ENCODE peak calls at places on chromosome 6, in eight cellular contexts. P is GM23248, E is adipocyte, S is K562, J is DND-41, A is keratinocyte, M is MM.1S, B is IMR-90. V is an unnamed sample.

GRCh38 chr6:159103396-159104162 is 58.8 kb upstream of the TAGAP start:
- DNase-seq in B (no peak), A (no peak), P (no peak), E (no peak), J (no peak), S (no peak), M (no peak), V (peak; percentile 14)

GRCh38 chr6:149454405-149454848 is 30.4 kb downstream of the ZC3H12D start:
- DNase-seq in A (no peak), P (peak; percentile 95), E (peak; percentile 90), M (no peak), B (peak; percentile 84), J (no peak), S (no peak), V (peak; percentile 89)

GRCh38 chr6:168117942-168118341 is 38.9 kb upstream of the FRMD1 start:
- DNase-seq in J (no peak), S (no peak), P (no peak), B (no peak), M (no peak), A (no peak), E (no peak), V (no peak)

GRCh38 chr6:137341721-137342195 is 122.6 kb upstream of the IFNGR1 start:
- DNase-seq in E (peak; percentile 46), J (peak; percentile 43), M (peak; percentile 73), B (no peak), A (no peak), S (no peak), P (peak; percentile 65), V (peak; percentile 38)

GRCh38 chr6:21132856-21133610 is 460.5 kb upstream of the SOX4 start:
- DNase-seq in A (no peak), S (no peak), P (no peak), B (no peak), E (no peak), J (no peak), M (no peak), V (no peak)

GRCh38 chr6:1757133-1757532 is 147.4 kb downstream of the FOXC1 start:
- DNase-seq in P (no peak), S (no peak), A (no peak), M (no peak), B (no peak), J (no peak), E (no peak), V (no peak)

GRCh38 chr6:141445928-141446628 is 686.6 kb upstream of the GJE1 start:
- DNase-seq in A (no peak), S (no peak), E (no peak), J (no peak), M (no peak), B (no peak), P (no peak), V (no peak)

GRCh38 chr6:17156112-17156921 is 54.5 kb downstream of the STMND1 start:
- DNase-seq in E (peak; percentile 92), A (peak; percentile 44), S (peak; percentile 81), M (peak; percentile 57), B (peak; percentile 89), J (peak; percentile 47), P (peak; percentile 78), V (peak; percentile 84)

GRCh38 chr6:44826277-44826676 is 438.8 kb downstream of the CDC5L start:
- DNase-seq in M (no peak), E (no peak), S (no peak), A (no peak), P (no peak), J (no peak), B (no peak), V (no peak)

GRCh38 chr6:69835414-69836179 is 30.8 kb upstream of the COL19A1 start:
- DNase-seq in M (peak; percentile 53), S (peak; percentile 50), A (no peak), J (peak; percentile 4), P (peak; percentile 72), B (peak; percentile 76), E (peak; percentile 90), V (no peak)

GRCh38 chr6:159829515-159829914 is 29.4 kb downstream of the PNLDC1 start:
- DNase-seq in J (no peak), B (peak; percentile 21), S (no peak), M (peak; percentile 39), A (no peak), P (no peak), E (no peak), V (no peak)

GRCh38 chr6:84282566-84282965 is 55.1 kb upstream of the CEP162 start:
- DNase-seq in M (no peak), P (peak; percentile 75), A (no peak), S (no peak), E (no peak), B (peak; percentile 1), J (no peak), V (no peak)

GRCh38 chr6:119541132-119541905 is 191.8 kb upstream of the MAN1A1 start:
- DNase-seq in P (peak; percentile 98), A (peak; percentile 82), J (no peak), E (peak; percentile 98), S (no peak), M (no peak), B (peak; percentile 100), V (no peak)

GRCh38 chr6:49516147-49516505 is 16.4 kb downstream of the GLYATL3 start:
- DNase-seq in S (no peak), A (no peak), P (no peak), J (no peak), B (no peak), E (no peak), M (no peak), V (no peak)

GRCh38 chr6:119874381-119874780 is 524.8 kb upstream of the MAN1A1 start:
- DNase-seq in S (no peak), A (no peak), J (no peak), E (no peak), M (no peak), B (no peak), P (no peak), V (no peak)

GRCh38 chr6:168200571-168201134 is 118.9 kb downstream of the DACT2 start:
- DNase-seq in J (no peak), E (no peak), P (no peak), B (no peak), M (no peak), S (no peak), A (no peak), V (no peak)

GRCh38 chr6:127117979-127118504 is 429 bp upstream of the RSPO3 start:
- DNase-seq in B (no peak), A (no peak), P (peak; percentile 51), S (no peak), M (no peak), E (peak; percentile 58), J (no peak), V (no peak)

GRCh38 chr6:392441-393390 is 1.2 kb downstream of the IRF4 start:
- DNase-seq in A (no peak), J (no peak), E (peak; percentile 2), P (peak; percentile 24), B (no peak), M (no peak), S (no peak), V (no peak)

GRCh38 chr6:167532410-167533294 is 207.8 kb downstream of the TTLL2 start:
- DNase-seq in E (no peak), M (peak; percentile 11), A (no peak), S (no peak), P (no peak), B (no peak), J (no peak), V (no peak)

GRCh38 chr6:170177383-170178265 is 113.3 kb downstream of the DLL1 start:
- DNase-seq in B (no peak), J (no peak), M (no peak), P (no peak), A (no peak), E (no peak), S (no peak), V (peak; percentile 18)

GRCh38 chr6:80356000-80356399 is 249.5 kb downstream of the BCKDHB start:
- DNase-seq in E (no peak), J (no peak), B (no peak), A (no peak), M (no peak), S (no peak), P (no peak), V (no peak)

GRCh38 chr6:36504982-36505381 is 42.3 kb downstream of the STK38 start:
- DNase-seq in J (no peak), P (peak; percentile 75), A (no peak), M (no peak), S (no peak), B (peak; percentile 29), E (peak; percentile 68), V (no peak)
- H3K36me3 ChIP-seq in J (peaks cover 51% of the 10 kb centered on the region), P (peaks cover 25% of the 10 kb centered on the region), A (peaks cover 10% of the 10 kb centered on the region), M (no peaks in the 10 kb centered on the region), S (peaks cover 39% of the 10 kb centered on the region), B (peaks cover 13% of the 10 kb centered on the region), E (peaks cover 70% of the 10 kb centered on the region), V (no peaks in the 10 kb centered on the region)

GRCh38 chr6:155158044-155158843 is 105.6 kb upstream of the CLDN20 start:
- DNase-seq in M (no peak), B (peak; percentile 13), P (peak; percentile 75), S (no peak), J (no peak), A (no peak), E (peak; percentile 56), V (no peak)
- H3K9ac ChIP-seq in M (no peak overlapping the region), B (no peak overlapping the region), P (peak overlapping the region; percentile 20), S (no peak overlapping the region), J (no peak overlapping the region), A (no peak overlapping the region), E (peak overlapping the region; percentile 7), V (no peak overlapping the region)

DNA sequence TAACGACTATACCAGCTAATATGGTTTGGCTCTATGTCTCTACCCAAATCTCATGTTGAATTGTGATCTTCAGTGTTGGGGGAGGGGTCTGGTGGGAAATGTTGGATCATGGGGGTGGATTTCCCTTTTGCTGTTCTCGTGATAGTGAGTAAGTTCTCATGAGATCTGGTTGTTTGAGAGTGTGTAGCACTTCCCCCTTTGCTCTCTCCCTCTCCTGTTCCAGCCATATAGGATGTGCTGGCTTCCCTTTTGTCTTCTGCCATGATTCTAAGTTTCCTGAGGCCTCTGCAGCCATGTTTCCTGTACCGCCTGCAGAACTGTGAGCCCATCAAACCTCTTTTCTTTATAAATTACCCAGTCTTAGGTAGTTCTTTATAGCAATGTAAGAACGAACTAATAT is 61.8 kb upstream of the NEDD9 start:
- DNase-seq in E (no peak), B (no peak), S (no peak), M (no peak), A (no peak), P (no peak), J (no peak), V (no peak)
- H3K36me3 ChIP-seq in E (no peaks in the 10 kb centered on the region), B (no peaks in the 10 kb centered on the region), S (no peaks in the 10 kb centered on the region), M (no peaks in the 10 kb centered on the region), A (no peaks in the 10 kb centered on the region), P (no peaks in the 10 kb centered on the region), J (peaks cover 13% of the 10 kb centered on the region), V (no peaks in the 10 kb centered on the region)

DNA sequence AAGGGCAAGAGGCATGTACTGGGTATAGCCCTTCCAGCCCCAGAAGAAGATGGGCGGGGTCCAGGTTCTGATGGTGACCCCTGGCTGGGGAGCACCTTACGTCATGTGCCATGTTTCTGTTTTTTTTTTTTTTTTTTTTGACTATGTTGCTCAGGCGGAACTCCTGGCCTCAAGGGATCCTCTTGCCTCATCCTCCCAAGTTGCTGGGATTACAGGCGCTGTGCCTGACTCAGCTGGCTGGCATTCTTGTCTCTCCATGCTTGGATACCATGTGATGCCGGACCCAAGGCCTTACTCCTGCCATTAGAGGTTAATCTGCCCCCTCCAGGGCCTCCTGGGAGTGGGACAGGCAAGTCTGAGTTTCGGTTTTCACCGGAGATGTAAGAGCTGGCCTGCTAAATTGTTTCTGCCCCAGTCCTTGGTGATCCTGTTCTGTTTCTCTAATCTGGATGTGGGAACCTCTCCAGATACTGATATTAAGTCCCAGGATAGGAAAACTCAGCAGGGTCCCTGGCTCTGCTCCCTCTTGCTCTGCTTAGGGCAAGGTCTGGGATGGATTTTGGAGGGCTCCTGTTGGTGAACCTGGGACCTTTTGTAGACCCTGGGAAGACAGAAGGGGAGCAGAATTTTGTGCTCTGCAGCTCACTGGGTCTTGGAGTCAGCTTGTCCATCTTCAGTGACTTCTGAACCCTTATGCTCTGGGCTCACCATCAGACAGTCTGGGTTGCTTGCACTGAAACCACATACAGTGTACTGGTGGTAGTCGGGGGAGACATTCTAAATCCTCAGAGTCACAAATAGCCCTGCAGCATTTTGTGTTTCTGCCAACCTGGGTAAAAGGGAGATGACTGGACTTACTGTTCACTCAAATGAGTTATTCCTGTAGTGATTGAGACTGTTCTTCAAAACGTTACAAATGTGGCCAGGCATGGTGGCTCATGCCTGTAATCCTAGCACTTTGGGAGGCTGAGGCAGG is 45.1 kb downstream of the PTK7 start:
- DNase-seq in E (peak; percentile 99), S (no peak), P (peak; percentile 99), J (no peak), M (no peak), A (peak; percentile 84), B (peak; percentile 98), V (no peak)
- H3K9ac ChIP-seq in E (peak overlapping the region; percentile 78), S (peak overlapping the region; percentile 39), P (peak overlapping the region; percentile 85), J (no peak overlapping the region), M (no peak overlapping the region), A (peak overlapping the region; percentile 78), B (peak overlapping the region; percentile 49), V (no peak overlapping the region)

V was measured in colonic mucosa.